ENCODE peak calls at places on chromosome 9, in four cellular contexts. J, V, B and H are unnamed samples.

GRCh38 chr9:137057545-137057944 is 3.7 kb upstream of the ENTPD2 start:
- DNase-seq in J (no peak), V (no peak), B (no peak), H (no peak)

GRCh38 chr9:97386265-97386633 is 25.6 kb upstream of the TDRD7 start:
- DNase-seq in J (no peak), V (no peak), B (no peak), H (no peak)

GRCh38 chr9:88775966-88776365 is 215.3 kb upstream of the S1PR3 start:
- DNase-seq in J (no peak), V (no peak), B (no peak), H (no peak)

GRCh38 chr9:109733690-109734089 is 46.3 kb upstream of the PALM2AKAP2 start:
- DNase-seq in J (peak; percentile 58), V (no peak), B (peak; percentile 53), H (no peak)

GRCh38 chr9:116156621-116157314 is 3.2 kb downstream of the PAPPA start:
- DNase-seq in J (peak; percentile 59), V (no peak), B (peak; percentile 71), H (peak; percentile 63)

GRCh38 chr9:135523521-135524129 is 2.4 kb downstream of the LCN1 start:
- DNase-seq in J (no peak), V (no peak), B (no peak), H (no peak)

GRCh38 chr9:18208166-18209059 is 265.5 kb upstream of the ADAMTSL1 start:
- DNase-seq in J (peak; percentile 7), V (no peak), B (peak; percentile 77), H (peak; percentile 52)

GRCh38 chr9:12930906-12931305 is 156.1 kb downstream of the LURAP1L start:
- DNase-seq in J (no peak), V (no peak), B (peak; percentile 35), H (no peak)

GRCh38 chr9:106400950-106401349 is 462.0 kb upstream of the ZNF462 start:
- DNase-seq in J (no peak), V (no peak), B (no peak), H (no peak)

GRCh38 chr9:75108571-75108970 is 20.3 kb downstream of the OSTF1 start:
- DNase-seq in J (peak; percentile 64), V (no peak), B (peak; percentile 44), H (peak; percentile 80)

GRCh38 chr9:87678650-87679355 is 47.1 kb upstream of the CTSL start:
- DNase-seq in J (peak; percentile 42), V (peak; percentile 55), B (peak; percentile 78), H (peak; percentile 57)

GRCh38 chr9:128203024-128203841 is at the start of gene DNM1:
- DNase-seq in J (no peak), V (no peak), B (peak; percentile 72), H (peak; percentile 51)

GRCh38 chr9:82923410-82924242 is 139.3 kb downstream of the RASEF start:
- DNase-seq in J (peak; percentile 45), V (no peak), B (no peak), H (no peak)

GRCh38 chr9:81416476-81417298 is 272.7 kb downstream of the TLE1 start:
- DNase-seq in J (peak; percentile 77), V (no peak), B (no peak), H (no peak)

GRCh38 chr9:137192448-137192780 is 3.9 kb downstream of the SSNA1 start:
- DNase-seq in J (no peak), V (no peak), B (no peak), H (no peak)

GRCh38 chr9:71680189-71680983 is 87.9 kb downstream of the CEMIP2 start:
- DNase-seq in J (peak; percentile 70), V (no peak), B (peak; percentile 82), H (peak; percentile 57)

GRCh38 chr9:33903157-33903780 is 86.3 kb downstream of the UBE2R2 start:
- DNase-seq in J (no peak), V (no peak), B (no peak), H (no peak)

GRCh38 chr9:8784813-8785212 is 985.2 kb upstream of the DMAC1 start:
- DNase-seq in J (no peak), V (no peak), B (no peak), H (no peak)

GRCh38 chr9:121927636-121928035 is 165.5 kb downstream of the TTLL11 start:
- DNase-seq in J (no peak), V (no peak), B (no peak), H (no peak)

GRCh38 chr9:37787059-37787458 is 2.2 kb upstream of the EXOSC3 start:
- DNase-seq in J (no peak), V (no peak), B (no peak), H (no peak)

GRCh38 chr9:92911496-92912475 is 33.9 kb upstream of the ZNF484 start:
- DNase-seq in J (no peak), V (no peak), B (peak; percentile 31), H (no peak)

GRCh38 chr9:3525088-3525835 is 539 bp downstream of the RFX3 start:
- DNase-seq in J (no peak), V (no peak), B (no peak), H (peak; percentile 20)

GRCh38 chr9:113350338-113350672 is 964 bp downstream of the BSPRY start:
- DNase-seq in J (no peak), V (no peak), B (no peak), H (no peak)

GRCh38 chr9:73577867-73578266 is 426.2 kb downstream of the ANXA1 start:
- DNase-seq in J (peak; percentile 61), V (no peak), B (peak; percentile 2), H (no peak)

GRCh38 chr9:129270205-129270604 is 92.1 kb upstream of the IER5L start:
- DNase-seq in J (no peak), V (no peak), B (no peak), H (no peak)

GRCh38 chr9:128304971-128305288 is 17.3 kb downstream of the TRUB2 start:
- DNase-seq in J (peak; percentile 32), V (no peak), B (peak; percentile 30), H (no peak)

GRCh38 chr9:83582026-83582425 is 40.9 kb upstream of the IDNK start:
- DNase-seq in J (peak; percentile 18), V (no peak), B (peak; percentile 26), H (no peak)

GRCh38 chr9:14030350-14030823 is 283.6 kb downstream of the NFIB start:
- DNase-seq in J (peak; percentile 80), V (no peak), B (peak; percentile 83), H (peak; percentile 97)

GRCh38 chr9:86424246-86424891 is 70.2 kb upstream of the TUT7 start:
- DNase-seq in J (peak; percentile 62), V (no peak), B (no peak), H (peak; percentile 6)

GRCh38 chr9:5510360-5510931 is at the start of gene PDCD1LG2:
- DNase-seq in J (peak; percentile 84), V (no peak), B (peak; percentile 69), H (peak; percentile 69)
- H3K4me3 ChIP-seq in J (peak within 1 kb of the TSS; percentile 59), V (no peak within 1 kb of the TSS), B (peak within 1 kb of the TSS; percentile 59), H (peak within 1 kb of the TSS; percentile 2)

GRCh38 chr9:35974800-35975199 is 16.8 kb upstream of the OR2S2 start:
- DNase-seq in J (no peak), V (no peak), B (no peak), H (no peak)

GRCh38 chr9:35980289-35981011 is 22.5 kb upstream of the OR2S2 start:
- DNase-seq in J (no peak), V (no peak), B (no peak), H (no peak)

GRCh38 chr9:35972093-35972492 is 14.1 kb upstream of the OR2S2 start:
- DNase-seq in J (no peak), V (no peak), B (no peak), H (no peak)

GRCh38 chr9:35978792-35979191 is 20.8 kb upstream of the OR2S2 start:
- DNase-seq in J (no peak), V (no peak), B (no peak), H (no peak)

DNA sequence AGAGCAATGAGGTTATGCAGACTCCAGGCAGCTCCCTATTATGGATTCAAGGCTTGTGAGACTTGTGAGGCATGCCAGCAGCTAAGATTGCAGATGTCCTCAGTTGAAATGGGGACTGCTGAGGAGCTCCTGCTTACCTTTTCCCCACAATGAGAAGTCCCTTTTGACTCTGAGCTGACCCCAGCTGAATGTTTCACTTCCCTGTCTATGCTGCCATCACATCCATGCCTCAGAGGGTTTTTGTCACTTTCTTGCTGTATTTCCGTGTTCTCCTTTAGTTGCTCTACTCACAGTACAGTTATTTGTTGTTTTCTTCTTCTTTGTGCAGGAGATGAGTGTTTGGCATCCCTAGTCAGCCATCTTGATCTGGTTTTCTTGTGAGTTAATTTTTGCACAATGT is 18.8 kb upstream of the OR2S2 start:
- DNase-seq in J (no peak), V (no peak), B (no peak), H (no peak)
- H2AFZ ChIP-seq in J (no peak overlapping the region), V (no peak overlapping the region), B (no peak overlapping the region), H (no peak overlapping the region)

DNA sequence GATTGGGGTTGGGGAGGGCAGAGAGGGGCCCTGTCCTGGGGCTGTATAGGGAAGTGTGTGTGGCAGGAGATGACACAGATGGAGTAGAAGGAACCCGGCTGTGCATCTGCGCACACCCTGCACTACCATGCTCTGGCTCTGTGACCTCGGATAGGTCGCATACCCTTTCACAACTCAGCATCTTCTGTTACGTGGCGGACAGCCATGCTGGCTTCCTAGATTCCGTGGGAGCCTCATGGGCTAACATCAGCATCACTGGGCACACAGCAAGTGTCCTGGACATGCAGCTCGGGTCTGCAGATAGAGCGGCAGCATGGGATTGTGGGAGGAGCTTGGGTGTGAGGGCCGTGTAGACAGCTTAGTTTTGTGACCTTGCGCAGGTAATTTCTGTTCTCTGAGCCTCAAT is 9.2 kb downstream of the ARPC5L start:
- DNase-seq in J (no peak), V (no peak), B (no peak), H (no peak)
- H3K4me3 ChIP-seq in J (peak overlapping the region; percentile 94), V (no peak overlapping the region), B (peak overlapping the region; percentile 97), H (no peak overlapping the region)

DNA sequence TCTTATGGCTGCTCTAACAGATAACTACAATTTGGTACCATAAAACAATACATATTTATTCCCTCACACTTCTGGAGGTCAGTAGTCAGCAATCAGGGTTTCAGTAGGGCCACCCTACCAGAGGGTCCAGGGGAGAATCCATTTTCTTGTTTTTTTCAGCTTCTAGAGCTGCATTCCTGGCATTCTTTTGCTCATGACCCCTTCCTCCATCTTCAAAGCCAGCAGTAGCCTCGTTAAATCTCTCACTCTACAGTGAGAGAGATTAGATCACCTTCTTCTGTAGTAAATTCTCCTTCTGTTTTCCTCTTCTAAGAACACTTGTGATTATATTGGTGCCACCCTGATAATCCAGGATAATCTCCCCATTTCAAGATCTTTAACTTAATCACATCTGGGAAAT is 187.4 kb downstream of the RFK start:
- DNase-seq in J (no peak), V (no peak), B (no peak), H (no peak)
- H2AFZ ChIP-seq in J (no peak overlapping the region), V (no peak overlapping the region), B (no peak overlapping the region), H (no peak overlapping the region)